ENCODE peak calls at places on chromosomes 12 and 14, in five cellular contexts. J is foreskin fibroblast, E is cardiac muscle cell, O is Panc1, U is epithelial cell of esophagus. N is an unnamed sample.

GRCh38 chr12:13205809-13206559 is 9.5 kb downstream of the EMP1 start:
- DNase-seq in U (peak), E (peak), O (no peak), J (peak), N (peak)

GRCh38 chr14:65462411-65462810 is 49.9 kb downstream of the FUT8 start:
- DNase-seq in J (no peak), E (no peak), O (no peak), U (peak), N (peak)

GRCh38 chr14:102196436-102197230 is 56.9 kb downstream of the WDR20 start:
- DNase-seq in O (no peak), E (no peak), U (no peak), J (peak), N (no peak)

GRCh38 chr12:50661300-50662120 is 102.4 kb upstream of the ATF1 start:
- DNase-seq in J (no peak), O (no peak), E (no peak), U (no peak), N (no peak)

GRCh38 chr12:70590051-70590450 is 47.2 kb downstream of the PTPRB start:
- DNase-seq in J (peak), E (peak), U (peak), O (peak), N (peak)

GRCh38 chr12:30694971-30695326 is 720 bp downstream of the IPO8 start:
- DNase-seq in J (no peak), E (peak), U (peak), O (no peak), N (no peak)

GRCh38 chr14:102760485-102761193 is 16.6 kb upstream of the TRAF3 start:
- DNase-seq in O (no peak), E (no peak), J (no peak), U (no peak), N (no peak)

GRCh38 chr14:75273272-75274044 is 5.2 kb upstream of the FOS start:
- DNase-seq in J (peak), U (peak), E (peak), O (no peak), N (no peak)

GRCh38 chr14:74579447-74580274 is 32.4 kb downstream of the LTBP2 start:
- DNase-seq in U (peak), E (peak), O (no peak), J (peak), N (no peak)

GRCh38 chr12:82474798-82475184 is 116.5 kb downstream of the METTL25 start:
- DNase-seq in J (peak), O (no peak), U (peak), E (peak), N (no peak)

GRCh38 chr14:101817511-101818001 is 56.0 kb downstream of the PPP2R5C start:
- DNase-seq in J (no peak), E (no peak), O (no peak), U (no peak), N (no peak)

GRCh38 chr14:90819734-90820393 is 3.6 kb upstream of the TTC7B start:
- DNase-seq in O (no peak), E (no peak), U (peak), J (no peak), N (no peak)

GRCh38 chr12:67650528-67651379 is 2.2 kb downstream of the DYRK2 start:
- DNase-seq in U (no peak), J (no peak), E (no peak), O (no peak), N (no peak)

GRCh38 chr14:104591506-104592291 is 12.1 kb downstream of the C14orf180 start:
- DNase-seq in E (no peak), J (no peak), O (no peak), U (no peak), N (no peak)

GRCh38 chr14:50383618-50384225 is 13.0 kb downstream of the CDKL1 start:
- DNase-seq in J (no peak), E (peak), O (no peak), U (no peak), N (no peak)

GRCh38 chr14:105861985-105862465 is 335.6 kb downstream of the TMEM121 start:
- DNase-seq in E (no peak), O (no peak), J (no peak), U (no peak), N (no peak)

GRCh38 chr14:30521899-30522736 is 36.8 kb upstream of the G2E3 start:
- DNase-seq in J (peak), U (peak), O (peak), E (peak), N (no peak)

GRCh38 chr14:26738571-26738970 is 140.7 kb upstream of the NOVA1 start:
- DNase-seq in E (peak), J (no peak), U (peak), O (no peak), N (no peak)

GRCh38 chr12:62886796-62887195 is 48.2 kb downstream of the PPM1H start:
- DNase-seq in U (no peak), E (no peak), O (no peak), J (no peak), N (no peak)

GRCh38 chr14:68884031-68885030 is 91.5 kb upstream of the ZFP36L1 start:
- DNase-seq in E (peak), J (peak), U (peak), O (peak), N (peak)

GRCh38 chr12:122895290-122895689 is 634 bp downstream of the VPS37B start:
- DNase-seq in U (no peak), E (no peak), J (no peak), O (no peak), N (no peak)

GRCh38 chr12:122895757-122896636 is at the start of gene VPS37B:
- DNase-seq in J (peak), O (no peak), U (peak), E (peak), N (peak)

GRCh38 chr12:122896662-122897061 is 738 bp upstream of the VPS37B start:
- DNase-seq in U (no peak), O (no peak), J (no peak), E (no peak), N (no peak)

GRCh38 chr12:122893208-122894151 is 2.4 kb downstream of the VPS37B start:
- DNase-seq in O (no peak), J (no peak), U (peak), E (no peak), N (no peak)

GRCh38 chr12:122894173-122895121 is 1.5 kb downstream of the VPS37B start:
- DNase-seq in E (no peak), J (no peak), O (no peak), U (peak), N (no peak)
- TF ChIP-seq CTCF in E (no peak), J (no peak), O (no peak), U (peak), N (no peak)

DNA sequence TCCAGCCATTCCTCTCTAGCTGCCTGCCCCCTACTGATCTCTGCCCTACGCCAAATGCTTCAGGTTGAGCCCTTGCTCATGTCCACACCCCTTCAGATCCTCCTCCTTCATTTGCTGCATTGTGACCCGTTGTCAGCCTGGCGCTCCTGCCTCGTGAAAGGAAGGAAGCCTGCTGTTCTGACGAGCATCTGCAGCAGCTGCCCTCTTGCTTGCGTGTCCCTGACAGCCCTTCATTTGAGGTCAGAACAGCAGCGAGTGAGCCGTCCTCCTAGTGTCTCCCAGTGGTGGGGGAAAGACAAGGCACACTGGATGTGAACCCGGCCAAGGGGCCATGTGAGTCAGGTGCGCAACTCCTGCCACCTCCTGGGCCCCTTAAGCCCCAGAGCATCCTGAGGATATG is 3.0 kb upstream of the PIANP start:
- DNase-seq in U (no peak), J (no peak), E (no peak), O (no peak), N (no peak)
- TF ChIP-seq CTCF in U (no peak), J (no peak), E (no peak), O (no peak), N (no peak)

GRCh38 chr14:95353007-95353406 is 33.3 kb upstream of the CLMN start:
- DNase-seq in U (no peak), E (no peak), J (no peak), O (no peak), N (no peak)
- TF ChIP-seq CTCF in U (no peak), E (no peak), J (no peak), O (no peak), N (no peak)

GRCh38 chr14:93648440-93649168 is 139.7 kb downstream of the PRIMA1 start:
- DNase-seq in U (peak), J (no peak), O (no peak), E (no peak), N (no peak)
- TF ChIP-seq CTCF in U (peak), J (no peak), O (peak), E (no peak), N (no peak)

GRCh38 chr12:53062977-53063707 is 13.3 kb downstream of the TNS2 start:
- DNase-seq in U (no peak), E (peak), O (no peak), J (no peak), N (no peak)

GRCh38 chr12:53065470-53065869 is 13.7 kb downstream of the SPRYD3 start:
- DNase-seq in E (no peak), J (no peak), U (no peak), O (no peak), N (no peak)

GRCh38 chr12:53064613-53065415 is 14.4 kb downstream of the SPRYD3 start:
- DNase-seq in O (no peak), E (peak), J (no peak), U (no peak), N (no peak)

GRCh38 chr12:53062011-53062961 is 12.4 kb downstream of the TNS2 start:
- DNase-seq in J (no peak), U (no peak), O (no peak), E (no peak), N (no peak)

DNA sequence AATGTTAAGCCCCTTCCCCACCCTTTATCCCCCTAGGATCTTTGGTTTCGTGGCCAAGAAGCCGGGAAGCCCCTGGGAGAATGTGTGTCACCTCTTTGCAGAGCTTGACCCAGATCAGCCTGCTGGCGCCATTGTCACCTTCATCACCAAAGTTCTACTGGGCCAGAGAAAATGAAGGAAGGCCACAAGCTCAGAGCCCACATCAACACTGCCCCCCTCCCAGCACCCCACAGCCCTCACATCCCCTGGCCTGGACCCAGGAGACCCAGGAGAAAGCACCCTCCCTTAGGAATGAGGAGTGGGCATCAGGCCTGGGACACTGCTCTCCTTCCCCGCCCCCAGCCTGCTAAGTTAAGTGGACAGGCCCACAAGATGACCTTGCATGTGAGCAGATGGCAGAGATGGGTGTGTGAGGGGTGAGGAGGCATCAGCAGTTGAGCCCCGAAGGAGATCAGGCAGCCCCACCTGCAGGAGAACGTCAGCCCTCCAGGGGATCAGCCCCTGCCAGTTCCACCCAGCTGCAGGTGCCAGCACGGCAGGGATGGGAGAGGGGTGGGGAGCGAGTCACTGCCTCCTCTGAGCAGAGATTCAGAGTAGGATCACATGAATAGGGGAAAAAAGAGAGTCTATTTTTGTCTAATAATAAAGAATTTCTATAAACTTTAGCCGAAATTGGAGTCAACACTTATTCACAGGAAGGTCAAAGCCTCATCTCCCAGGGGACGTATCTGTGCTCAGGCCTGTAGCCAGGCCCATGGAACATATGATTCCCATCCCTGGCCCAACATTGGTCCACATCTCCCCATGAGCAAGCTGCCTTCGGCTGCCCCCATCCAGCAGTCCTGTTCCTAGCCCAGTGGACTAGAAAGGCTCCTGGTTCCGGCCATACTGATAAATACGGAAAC is 14.1 kb downstream of the TNS2 start:
- DNase-seq in J (peak), U (no peak), O (no peak), E (peak), N (peak)
- TF ChIP-seq CTCF in J (no peak), U (no peak), O (no peak), E (no peak), N (no peak)

GRCh38 chr12:132284071-132284492 is 45.3 kb downstream of the GALNT9 start:
- DNase-seq in O (no peak), J (peak), U (no peak), E (peak), N (no peak)
- TF ChIP-seq CTCF in O (peak), J (peak), U (no peak), E (peak), N (peak)

GRCh38 chr12:22981711-22982110 is 356.7 kb downstream of the ETNK1 start:
- DNase-seq in O (no peak), J (peak), U (peak), E (peak), N (peak)
- TF ChIP-seq CTCF in O (no peak), J (no peak), U (peak), E (peak), N (peak)